ENCODE peak calls at places on chromosomes 4 and X, in six cellular contexts. R is WTC11, U is fibroblast of villous mesenchyme, K is cardiac muscle cell, T is H9, G is B cell. H is an unnamed sample.

GRCh38 chr4:43339435-43339834 is 446.9 kb downstream of the GRXCR1 start:
- DNase-seq in U (peak), K (peak), R (no peak), T (no peak), G (no peak), H (no peak)

GRCh38 chr4:65668201-65669007 is 1.9 kb downstream of the EPHA5 start:
- DNase-seq in K (no peak), T (peak), U (peak), G (no peak), R (peak), H (no peak)

GRCh38 chrX:34764842-34765241 is 107.8 kb upstream of the TMEM47 start:
- DNase-seq in R (no peak), U (no peak), G (no peak), K (no peak), T (peak), H (no peak)

GRCh38 chr4:122117743-122118142 is 34.4 kb upstream of the BLTP1 start:
- DNase-seq in K (peak), R (no peak), G (no peak), U (peak), T (no peak), H (no peak)

GRCh38 chr4:134636332-134637055 is 434.9 kb upstream of the PABPC4L start:
- DNase-seq in T (no peak), K (no peak), U (no peak), G (no peak), R (no peak), H (no peak)

GRCh38 chr4:84159767-84160166 is 339.3 kb downstream of the NKX6-1 start:
- DNase-seq in G (no peak), T (peak), U (no peak), K (no peak), R (peak), H (no peak)

GRCh38 chr4:31461425-31461824 is 741.3 kb downstream of the PCDH7 start:
- DNase-seq in K (no peak), U (peak), T (no peak), G (no peak), R (no peak), H (no peak)

GRCh38 chr4:89217594-89217993 is 90.0 kb downstream of the GPRIN3 start:
- DNase-seq in T (no peak), R (no peak), G (no peak), K (no peak), U (no peak), H (no peak)

GRCh38 chrX:124274438-124275166 is 57.9 kb upstream of the TEX13D start:
- DNase-seq in R (no peak), K (no peak), U (no peak), G (no peak), T (peak), H (no peak)

DNA sequence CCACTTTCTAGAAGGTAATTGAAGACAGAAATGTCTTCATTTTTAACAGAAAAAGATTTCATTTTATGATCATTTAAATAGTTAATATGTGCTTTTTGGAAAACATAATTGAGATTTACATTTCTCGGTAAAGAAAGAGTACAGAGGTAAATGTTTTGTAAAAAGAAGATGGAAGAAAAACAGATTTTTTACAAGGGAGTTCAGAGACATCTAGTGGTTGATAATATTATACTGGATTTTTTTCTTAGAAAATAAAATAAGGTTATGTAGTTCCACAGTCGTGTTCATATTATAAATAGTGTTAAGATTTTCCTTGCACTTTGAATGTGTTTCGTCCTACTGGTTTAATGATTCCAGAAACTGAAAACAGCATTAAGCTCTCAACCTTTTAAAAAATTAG is 60.6 kb downstream of the SMARCA1 start:
- DNase-seq in K (no peak), T (no peak), U (no peak), G (no peak), R (no peak), H (no peak)
- TF ChIP-seq CTCF in K (peak), T (peak), U (peak), G (no peak), R (no peak), H (no peak)

GRCh38 chr4:44493924-44494323 is 45.3 kb upstream of the KCTD8 start:
- DNase-seq in U (peak), G (peak), K (peak), T (peak), R (no peak), H (peak)
- TF ChIP-seq CTCF in U (peak), G (peak), K (peak), T (peak), R (no peak), H (peak)

GRCh38 chr4:162131256-162131655 is 32.5 kb downstream of the FSTL5 start:
- DNase-seq in R (no peak), K (no peak), U (no peak), T (no peak), G (no peak), H (no peak)
- TF ChIP-seq CTCF in R (peak), K (no peak), U (no peak), T (peak), G (no peak), H (no peak)

DNA sequence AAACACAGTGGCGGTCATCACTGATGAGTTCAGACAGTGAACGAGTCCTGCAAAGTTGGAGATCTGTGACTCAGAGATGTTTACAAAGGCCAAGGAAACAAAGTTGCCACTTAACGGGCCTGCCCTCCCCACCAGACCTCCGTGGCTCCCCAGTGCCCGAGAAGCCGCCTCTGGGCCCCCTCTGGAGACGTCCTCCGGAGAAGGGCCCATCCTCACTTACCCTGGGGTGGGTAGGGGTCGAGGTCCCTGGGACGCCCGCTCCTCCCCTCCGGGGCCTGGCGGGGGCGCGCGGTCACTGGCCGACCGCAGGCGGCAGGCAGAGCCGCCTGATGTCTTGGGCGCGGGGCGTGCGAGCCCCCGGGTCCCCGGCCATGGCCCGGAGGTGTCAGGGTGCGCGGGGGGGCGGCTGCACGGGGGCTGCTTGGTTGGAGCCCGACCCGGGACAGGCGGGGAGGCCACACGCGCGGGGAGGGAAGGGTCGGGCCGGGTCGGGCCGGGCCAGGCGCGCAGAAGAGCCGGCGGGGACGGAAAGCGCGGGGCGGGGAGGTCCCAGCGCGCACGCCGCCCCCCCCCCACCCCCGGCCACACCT is 590 bp downstream of the DHRSX start:
- DNase-seq in R (peak), G (peak), T (peak), U (peak), K (peak), H (no peak)
- TF ChIP-seq CTCF in R (no peak), G (no peak), T (peak), U (peak), K (peak), H (peak)

GRCh38 chr4:112702892-112703291 is 65.9 kb downstream of the LARP7 start:
- DNase-seq in G (no peak), R (no peak), K (no peak), U (no peak), T (no peak), H (no peak)
- TF ChIP-seq CTCF in G (no peak), R (no peak), K (no peak), U (no peak), T (no peak), H (no peak)

GRCh38 chrX:56219702-56220101 is 12.5 kb upstream of the KLF8 start:
- DNase-seq in K (peak), T (no peak), U (no peak), R (no peak), G (peak), H (no peak)
- TF ChIP-seq CTCF in K (no peak), T (peak), U (no peak), R (no peak), G (peak), H (peak)

DNA sequence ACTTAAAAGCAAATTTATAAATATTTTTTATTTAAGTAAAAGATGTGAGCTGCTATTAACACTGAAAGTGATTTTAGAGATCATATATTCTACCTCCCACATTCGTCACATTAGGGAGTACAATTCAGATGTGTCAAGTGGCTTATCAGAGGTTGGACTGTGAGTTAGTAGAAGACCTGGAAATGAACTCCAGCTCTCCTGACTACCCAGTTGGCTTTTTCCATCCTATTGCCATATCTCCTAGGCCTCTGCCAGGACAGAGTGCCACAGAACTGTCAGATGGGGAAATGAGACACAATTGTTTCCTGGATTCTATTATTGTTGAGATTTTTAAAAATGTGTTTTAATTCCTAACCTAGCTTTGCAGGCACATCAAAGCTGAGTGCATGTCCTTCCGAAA is 634.1 kb upstream of the MAGEB2 start:
- DNase-seq in U (no peak), R (no peak), T (no peak), G (no peak), K (no peak), H (no peak)
- TF ChIP-seq CTCF in U (no peak), R (no peak), T (no peak), G (no peak), K (no peak), H (no peak)

GRCh38 chr4:46645092-46645491 is 255.2 kb upstream of the GABRA2 start:
- DNase-seq in U (no peak), K (no peak), G (no peak), R (no peak), T (no peak), H (no peak)

GRCh38 chr4:46649390-46649789 is 259.5 kb upstream of the GABRA2 start:
- DNase-seq in K (peak), R (no peak), U (no peak), T (no peak), G (no peak), H (no peak)

GRCh38 chr4:46653842-46654241 is 255.2 kb downstream of the COX7B2 start:
- DNase-seq in U (no peak), K (no peak), G (no peak), R (no peak), T (no peak), H (no peak)

GRCh38 chr4:46648088-46648744 is 258.3 kb upstream of the GABRA2 start:
- DNase-seq in G (no peak), T (peak), U (peak), K (peak), R (peak), H (peak)
- TF ChIP-seq CTCF in G (no peak), T (peak), U (peak), K (peak), R (peak), H (peak)

GRCh38 chr4:169945636-169946035 is 80.6 kb downstream of the MFAP3L start:
- DNase-seq in G (no peak), U (no peak), R (no peak), K (no peak), T (no peak), H (no peak)
- TF ChIP-seq CTCF in G (no peak), U (no peak), R (no peak), K (no peak), T (no peak), H (no peak)

H was measured in GM13977.